ENCODE peak calls at places on chromosomes 13 and 19, in eight cellular contexts. G is heart left ventricle, F is keratinocyte, L is fibroblast of lung, C is mucosa of descending colon, A is tibial nerve, D is adrenal gland, R is heart right ventricle. V is an unnamed sample.

GRCh38 chr19:1811472-1811894 is 593 bp downstream of the ATP8B3 start:
- DNase-seq in D (peak), C (peak), R (peak), F (peak), G (peak), L (peak), A (peak), V (peak)

GRCh38 chr19:13097331-13098258 is 5.1 kb downstream of the LYL1 start:
- DNase-seq in A (peak), C (peak), R (peak), L (no peak), D (no peak), F (no peak), G (peak), V (no peak)

GRCh38 chr13:85666356-85666755 is 132.9 kb downstream of the SLITRK6 start:
- DNase-seq in R (no peak), G (no peak), D (no peak), C (no peak), F (no peak), L (no peak), A (no peak), V (no peak)

GRCh38 chr13:103640617-103641016 is 574.4 kb upstream of the SLC10A2 start:
- DNase-seq in F (no peak), G (no peak), D (no peak), L (no peak), A (no peak), R (no peak), C (no peak), V (peak)

GRCh38 chr13:49630580-49630979 is 2.3 kb downstream of the ARL11 start:
- DNase-seq in F (no peak), D (no peak), L (no peak), A (no peak), G (no peak), R (no peak), C (no peak), V (no peak)

GRCh38 chr13:111936267-111936925 is 130.6 kb upstream of the SOX1 start:
- DNase-seq in C (no peak), G (no peak), R (no peak), A (no peak), L (no peak), F (no peak), D (no peak), V (no peak)

GRCh38 chr19:12796146-12797071 is 5.1 kb downstream of the JUNB start:
- DNase-seq in R (peak), C (peak), G (peak), L (peak), A (peak), F (no peak), D (peak), V (peak)

GRCh38 chr19:49779731-49780578 is 13.2 kb downstream of the AP2A1 start:
- DNase-seq in C (no peak), D (no peak), R (no peak), L (no peak), G (no peak), F (no peak), A (no peak), V (no peak)

GRCh38 chr13:51523082-51523518 is 61.2 kb upstream of the WDFY2 start:
- DNase-seq in A (no peak), L (peak), D (peak), G (no peak), R (no peak), C (peak), F (no peak), V (peak)

GRCh38 chr13:27620377-27621115 is at the start of gene LNX2:
- DNase-seq in F (no peak), G (peak), C (peak), D (peak), A (peak), L (peak), R (peak), V (peak)

GRCh38 chr19:14248578-14249011 is 42.6 kb upstream of the ADGRL1 start:
- DNase-seq in A (peak), F (no peak), D (no peak), C (peak), L (peak), R (peak), G (no peak), V (no peak)

GRCh38 chr13:30224732-30225131 is 82.6 kb downstream of the KATNAL1 start:
- DNase-seq in R (no peak), F (peak), L (no peak), A (no peak), D (no peak), G (no peak), C (no peak), V (peak)

GRCh38 chr13:44764334-44764733 is 188.2 kb upstream of the TSC22D1 start:
- DNase-seq in D (peak), A (no peak), G (no peak), F (no peak), C (peak), R (no peak), L (no peak), V (no peak)

GRCh38 chr13:108121406-108121805 is 93.9 kb downstream of the LIG4 start:
- DNase-seq in C (peak), R (no peak), G (no peak), D (no peak), F (no peak), L (no peak), A (no peak), V (no peak)

GRCh38 chr13:49986471-49986870 is 10.4 kb upstream of the TRIM13 start:
- DNase-seq in L (no peak), F (no peak), G (no peak), D (no peak), R (no peak), C (no peak), A (no peak), V (no peak)

GRCh38 chr13:72808917-72809500 is 27.1 kb downstream of the PIBF1 start:
- DNase-seq in A (no peak), R (no peak), C (no peak), F (no peak), D (no peak), L (peak), G (no peak), V (peak)

GRCh38 chr19:27881213-27881612 is 1331.7 kb downstream of the UQCRFS1 start:
- DNase-seq in F (no peak), L (no peak), D (no peak), A (no peak), R (no peak), C (no peak), G (no peak), V (no peak)

GRCh38 chr19:22421797-22422196 is 349 bp downstream of the ZNF98 start:
- DNase-seq in F (no peak), R (no peak), C (no peak), L (no peak), A (no peak), D (no peak), G (peak), V (no peak)

GRCh38 chr19:22427587-22428298 is 5.6 kb upstream of the ZNF98 start:
- DNase-seq in A (no peak), C (no peak), R (no peak), G (peak), D (no peak), F (no peak), L (no peak), V (no peak)

GRCh38 chr19:22426901-22427300 is 4.8 kb upstream of the ZNF98 start:
- DNase-seq in D (no peak), C (no peak), R (no peak), G (no peak), F (no peak), A (no peak), L (no peak), V (no peak)

GRCh38 chr19:22422220-22422619 is at the start of gene ZNF98:
- DNase-seq in R (peak), G (peak), A (peak), C (no peak), D (peak), F (no peak), L (peak), V (no peak)
- H3K4me3 ChIP-seq in R (peak), G (no peak), A (no peak), C (no peak), D (no peak), F (peak), L (no peak), V (no peak)

DNA sequence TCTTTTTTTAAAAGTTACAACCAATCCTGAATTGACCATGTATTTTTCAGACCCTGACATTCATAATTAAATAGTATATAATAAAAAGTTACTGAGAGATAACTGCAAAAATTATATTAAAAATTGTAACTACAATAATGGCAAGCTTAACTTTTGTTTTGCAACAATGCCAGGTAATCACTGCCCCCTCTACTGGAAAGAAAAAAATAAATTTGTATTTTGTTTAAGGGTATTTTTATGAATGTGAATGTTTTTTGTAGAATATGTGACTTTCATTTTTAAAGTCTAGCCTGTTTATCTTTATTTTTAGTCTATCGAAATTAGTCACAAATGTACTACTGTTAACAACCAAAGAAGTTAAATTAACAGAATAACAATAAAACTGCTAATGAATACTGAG is 21.7 kb downstream of the MRPS31 start:
- DNase-seq in G (no peak), L (no peak), F (no peak), C (no peak), R (no peak), D (no peak), A (no peak), V (no peak)
- TF ChIP-seq CTCF in G (peak), L (no peak), F (no peak), C (no peak), R (no peak), D (no peak), A (no peak), V (no peak)

DNA sequence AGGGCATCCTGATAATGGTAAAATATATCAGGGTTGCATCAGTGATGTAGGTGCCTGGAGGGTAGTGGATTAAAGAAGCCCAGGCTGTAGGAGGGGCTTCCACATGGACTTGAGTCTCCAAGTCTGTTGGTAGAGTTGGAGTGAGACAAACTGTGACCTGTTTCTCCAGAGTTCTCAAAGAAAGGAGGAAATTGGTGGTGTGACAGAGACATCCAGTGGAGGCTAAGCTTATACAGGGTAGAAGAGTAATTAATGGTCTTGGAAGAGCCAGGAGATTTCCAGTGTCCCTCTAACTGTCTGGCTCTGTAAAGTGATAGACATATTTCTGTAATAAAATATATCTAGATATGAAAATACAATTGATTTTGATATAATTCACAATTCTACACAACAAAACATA is 61.1 kb downstream of the GPC5 start:
- DNase-seq in L (no peak), G (no peak), F (no peak), R (no peak), A (no peak), D (no peak), C (no peak), V (no peak)
- H3K4me3 ChIP-seq in L (no peak), G (no peak), F (no peak), R (no peak), A (no peak), D (no peak), C (no peak), V (no peak)

GRCh38 chr13:75432045-75432444 is 49.9 kb downstream of the TBC1D4 start:
- DNase-seq in G (no peak), R (no peak), F (no peak), A (no peak), C (no peak), D (no peak), L (no peak), V (no peak)
- TF ChIP-seq CTCF in G (no peak), R (no peak), F (peak), A (no peak), C (no peak), D (no peak), L (no peak), V (no peak)

GRCh38 chr19:47723573-47723923 is 10.3 kb downstream of the EHD2 start:
- DNase-seq in F (no peak), L (peak), D (peak), R (peak), A (peak), G (peak), C (no peak), V (peak)
- H3K4me3 ChIP-seq in F (no peak), L (no peak), D (no peak), R (peak), A (no peak), G (no peak), C (no peak), V (no peak)

GRCh38 chr19:10230155-10230903 is 802 bp downstream of the S1PR2 start:
- DNase-seq in C (peak), L (peak), D (no peak), A (peak), R (peak), F (no peak), G (peak), V (no peak)
- TF ChIP-seq CTCF in C (no peak), L (peak), D (no peak), A (no peak), R (no peak), F (no peak), G (no peak), V (no peak)

V was measured in epithelial cell of esophagus.